ENCODE peak calls at places on chromosomes 3 and 15, in ten cellular contexts. One of them, this sample, is unnamed.

GRCh38 chr15:31471731-31472430 is 145.2 kb downstream of the KLF13 start:
- DNase-seq in HFFc6: peak; percentile 84
- DNase-seq in tibial artery: no peak
- DNase-seq in GM13976: no peak
- DNase-seq in B cell: no peak
- DNase-seq in left ventricle myocardium inferior: no peak
- DNase-seq in AG09319: no peak
- DNase-seq in glutamatergic neuron: no peak
- DNase-seq in brain microvascular endothelial cell: peak; percentile 86
- DNase-seq in mesothelial cell of epicardium: no peak
- DNase-seq in this sample: no peak

GRCh38 chr15:82922737-82923136 is 29.8 kb downstream of the HOMER2 start:
- DNase-seq in HFFc6: no peak
- DNase-seq in tibial artery: no peak
- DNase-seq in GM13976: no peak
- DNase-seq in B cell: no peak
- DNase-seq in left ventricle myocardium inferior: no peak
- DNase-seq in AG09319: no peak
- DNase-seq in glutamatergic neuron: no peak
- DNase-seq in brain microvascular endothelial cell: no peak
- DNase-seq in mesothelial cell of epicardium: no peak
- DNase-seq in this sample: no peak

GRCh38 chr15:72365844-72366243 is 10.0 kb downstream of the HEXA start:
- DNase-seq in HFFc6: no peak
- DNase-seq in tibial artery: no peak
- DNase-seq in GM13976: peak; percentile 64
- DNase-seq in B cell: no peak
- DNase-seq in left ventricle myocardium inferior: no peak
- DNase-seq in AG09319: no peak
- DNase-seq in glutamatergic neuron: no peak
- DNase-seq in brain microvascular endothelial cell: no peak
- DNase-seq in mesothelial cell of epicardium: no peak
- DNase-seq in this sample: no peak

GRCh38 chr15:31487811-31488436 is 161.3 kb downstream of the KLF13 start:
- DNase-seq in HFFc6: peak; percentile 11
- DNase-seq in tibial artery: no peak
- DNase-seq in GM13976: peak; percentile 73
- DNase-seq in B cell: no peak
- DNase-seq in left ventricle myocardium inferior: no peak
- DNase-seq in AG09319: no peak
- DNase-seq in glutamatergic neuron: no peak
- DNase-seq in brain microvascular endothelial cell: peak; percentile 40
- DNase-seq in mesothelial cell of epicardium: no peak
- DNase-seq in this sample: no peak

GRCh38 chr15:99480223-99480810 is 85.5 kb upstream of the MEF2A start:
- DNase-seq in HFFc6: no peak
- DNase-seq in tibial artery: no peak
- DNase-seq in GM13976: no peak
- DNase-seq in B cell: no peak
- DNase-seq in left ventricle myocardium inferior: no peak
- DNase-seq in AG09319: no peak
- DNase-seq in glutamatergic neuron: no peak
- DNase-seq in brain microvascular endothelial cell: no peak
- DNase-seq in mesothelial cell of epicardium: no peak
- DNase-seq in this sample: no peak

GRCh38 chr3:41653575-41654239 is 308.2 kb downstream of the ULK4 start:
- DNase-seq in HFFc6: no peak
- DNase-seq in tibial artery: no peak
- DNase-seq in GM13976: no peak
- DNase-seq in B cell: no peak
- DNase-seq in left ventricle myocardium inferior: no peak
- DNase-seq in AG09319: no peak
- DNase-seq in glutamatergic neuron: no peak
- DNase-seq in brain microvascular endothelial cell: peak; percentile 7
- DNase-seq in mesothelial cell of epicardium: no peak
- DNase-seq in this sample: no peak

GRCh38 chr3:85251766-85252165 is 293.0 kb downstream of the CADM2 start:
- DNase-seq in HFFc6: no peak
- DNase-seq in tibial artery: no peak
- DNase-seq in GM13976: no peak
- DNase-seq in B cell: no peak
- DNase-seq in left ventricle myocardium inferior: no peak
- DNase-seq in AG09319: no peak
- DNase-seq in glutamatergic neuron: no peak
- DNase-seq in brain microvascular endothelial cell: no peak
- DNase-seq in mesothelial cell of epicardium: no peak
- DNase-seq in this sample: no peak

GRCh38 chr15:57554063-57554820 is 37.5 kb upstream of the MYZAP start:
- DNase-seq in HFFc6: no peak
- DNase-seq in tibial artery: no peak
- DNase-seq in GM13976: no peak
- DNase-seq in B cell: no peak
- DNase-seq in left ventricle myocardium inferior: no peak
- DNase-seq in AG09319: no peak
- DNase-seq in glutamatergic neuron: peak; percentile 45
- DNase-seq in brain microvascular endothelial cell: no peak
- DNase-seq in mesothelial cell of epicardium: no peak
- DNase-seq in this sample: no peak

GRCh38 chr3:109806929-109807328 is 469.6 kb upstream of the DPPA4 start:
- DNase-seq in HFFc6: peak; percentile 23
- DNase-seq in tibial artery: no peak
- DNase-seq in GM13976: no peak
- DNase-seq in B cell: peak; percentile 2
- DNase-seq in left ventricle myocardium inferior: no peak
- DNase-seq in AG09319: no peak
- DNase-seq in glutamatergic neuron: no peak
- DNase-seq in brain microvascular endothelial cell: peak; percentile 58
- DNase-seq in mesothelial cell of epicardium: no peak
- DNase-seq in this sample: no peak

GRCh38 chr3:140086642-140087041 is 151.7 kb downstream of the CLSTN2 start:
- DNase-seq in HFFc6: no peak
- DNase-seq in tibial artery: no peak
- DNase-seq in GM13976: no peak
- DNase-seq in B cell: no peak
- DNase-seq in left ventricle myocardium inferior: no peak
- DNase-seq in AG09319: no peak
- DNase-seq in glutamatergic neuron: no peak
- DNase-seq in brain microvascular endothelial cell: no peak
- DNase-seq in mesothelial cell of epicardium: no peak
- DNase-seq in this sample: no peak

GRCh38 chr3:13219902-13220296 is 146.7 kb upstream of the IQSEC1 start:
- DNase-seq in HFFc6: no peak
- DNase-seq in tibial artery: no peak
- DNase-seq in GM13976: no peak
- DNase-seq in B cell: no peak
- DNase-seq in left ventricle myocardium inferior: no peak
- DNase-seq in AG09319: no peak
- DNase-seq in glutamatergic neuron: no peak
- DNase-seq in brain microvascular endothelial cell: no peak
- DNase-seq in mesothelial cell of epicardium: no peak
- DNase-seq in this sample: no peak

GRCh38 chr15:21269121-21269520 is 171.2 kb downstream of the POTEB3 start:
- DNase-seq in HFFc6: no peak
- DNase-seq in tibial artery: no peak
- DNase-seq in GM13976: no peak
- DNase-seq in B cell: no peak
- DNase-seq in left ventricle myocardium inferior: no peak
- DNase-seq in AG09319: no peak
- DNase-seq in glutamatergic neuron: no peak
- DNase-seq in brain microvascular endothelial cell: no peak
- DNase-seq in mesothelial cell of epicardium: no peak
- DNase-seq in this sample: peak; percentile 22

DNA sequence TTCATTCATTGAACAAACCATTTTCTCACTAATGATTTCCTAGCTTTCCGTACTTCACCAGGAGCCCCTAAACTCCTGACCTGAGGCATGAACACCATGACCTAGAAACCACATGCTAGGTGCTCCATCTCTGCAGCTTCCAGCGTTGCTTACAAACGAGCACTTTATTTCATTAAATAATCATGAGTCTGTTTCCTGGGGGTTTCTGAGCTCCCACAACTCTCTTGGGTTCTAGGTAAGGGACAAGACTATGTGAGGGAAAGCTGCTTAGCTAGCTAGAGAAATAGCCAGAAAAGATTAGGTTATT is 1.3 kb downstream of the MAP2K1 start:
- DNase-seq in HFFc6: no peak
- DNase-seq in tibial artery: no peak
- DNase-seq in GM13976: no peak
- DNase-seq in B cell: no peak
- DNase-seq in left ventricle myocardium inferior: no peak
- DNase-seq in AG09319: no peak
- DNase-seq in glutamatergic neuron: no peak
- DNase-seq in brain microvascular endothelial cell: no peak
- DNase-seq in mesothelial cell of epicardium: no peak
- DNase-seq in this sample: no peak
- TF ChIP-seq CTCF in HFFc6: no peak
- TF ChIP-seq CTCF in tibial artery: no peak
- TF ChIP-seq CTCF in GM13976: no peak
- TF ChIP-seq CTCF in B cell: no peak
- TF ChIP-seq CTCF in left ventricle myocardium inferior: no peak
- TF ChIP-seq CTCF in AG09319: no peak
- TF ChIP-seq CTCF in glutamatergic neuron: no peak
- TF ChIP-seq CTCF in brain microvascular endothelial cell: no peak
- TF ChIP-seq CTCF in mesothelial cell of epicardium: no peak
- TF ChIP-seq CTCF in this sample: no peak

GRCh38 chr3:156547637-156548036 is 7.3 kb downstream of the SSR3 start:
- DNase-seq in HFFc6: peak; percentile 48
- DNase-seq in tibial artery: no peak
- DNase-seq in GM13976: no peak
- DNase-seq in B cell: no peak
- DNase-seq in left ventricle myocardium inferior: no peak
- DNase-seq in AG09319: no peak
- DNase-seq in glutamatergic neuron: no peak
- DNase-seq in brain microvascular endothelial cell: peak; percentile 36
- DNase-seq in mesothelial cell of epicardium: no peak
- DNase-seq in this sample: no peak
- TF ChIP-seq CTCF in HFFc6: no peak
- TF ChIP-seq CTCF in tibial artery: no peak
- TF ChIP-seq CTCF in GM13976: no peak
- TF ChIP-seq CTCF in B cell: no peak
- TF ChIP-seq CTCF in left ventricle myocardium inferior: no peak
- TF ChIP-seq CTCF in AG09319: no peak
- TF ChIP-seq CTCF in glutamatergic neuron: no peak
- TF ChIP-seq CTCF in brain microvascular endothelial cell: no peak
- TF ChIP-seq CTCF in mesothelial cell of epicardium: no peak
- TF ChIP-seq CTCF in this sample: no peak

GRCh38 chr3:55888282-55888855 is 401.3 kb upstream of the WNT5A start:
- DNase-seq in HFFc6: no peak
- DNase-seq in tibial artery: no peak
- DNase-seq in GM13976: no peak
- DNase-seq in B cell: no peak
- DNase-seq in left ventricle myocardium inferior: peak; percentile 16
- DNase-seq in AG09319: no peak
- DNase-seq in glutamatergic neuron: no peak
- DNase-seq in brain microvascular endothelial cell: no peak
- DNase-seq in mesothelial cell of epicardium: no peak
- DNase-seq in this sample: no peak

GRCh38 chr3:55884066-55884465 is 397.0 kb upstream of the WNT5A start:
- DNase-seq in HFFc6: no peak
- DNase-seq in tibial artery: no peak
- DNase-seq in GM13976: no peak
- DNase-seq in B cell: no peak
- DNase-seq in left ventricle myocardium inferior: no peak
- DNase-seq in AG09319: no peak
- DNase-seq in glutamatergic neuron: no peak
- DNase-seq in brain microvascular endothelial cell: no peak
- DNase-seq in mesothelial cell of epicardium: no peak
- DNase-seq in this sample: no peak

GRCh38 chr3:55882006-55882405 is 394.9 kb upstream of the WNT5A start:
- DNase-seq in HFFc6: no peak
- DNase-seq in tibial artery: no peak
- DNase-seq in GM13976: no peak
- DNase-seq in B cell: no peak
- DNase-seq in left ventricle myocardium inferior: no peak
- DNase-seq in AG09319: no peak
- DNase-seq in glutamatergic neuron: no peak
- DNase-seq in brain microvascular endothelial cell: no peak
- DNase-seq in mesothelial cell of epicardium: no peak
- DNase-seq in this sample: no peak

GRCh38 chr3:55884491-55885285 is 397.6 kb upstream of the WNT5A start:
- DNase-seq in HFFc6: no peak
- DNase-seq in tibial artery: no peak
- DNase-seq in GM13976: no peak
- DNase-seq in B cell: no peak
- DNase-seq in left ventricle myocardium inferior: no peak
- DNase-seq in AG09319: no peak
- DNase-seq in glutamatergic neuron: no peak
- DNase-seq in brain microvascular endothelial cell: no peak
- DNase-seq in mesothelial cell of epicardium: no peak
- DNase-seq in this sample: no peak

DNA sequence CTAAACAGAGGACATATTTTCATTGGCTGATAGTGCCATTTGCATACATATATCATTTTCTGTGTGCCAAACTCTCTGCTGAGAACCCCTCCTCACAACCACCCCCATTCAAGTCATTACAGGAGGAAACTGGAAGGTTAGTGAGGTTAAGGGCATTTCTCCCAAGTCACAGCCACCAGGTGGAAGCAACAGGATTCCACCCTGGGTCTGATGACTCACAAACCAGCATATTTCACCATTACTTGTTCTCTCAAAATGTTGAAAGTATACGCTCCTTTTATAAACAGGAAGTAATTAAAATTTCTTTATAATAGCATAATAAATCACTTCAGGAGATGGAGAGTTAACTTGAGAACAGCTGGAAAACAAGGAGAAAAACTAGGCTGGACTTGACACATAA is 398.6 kb upstream of the WNT5A start:
- DNase-seq in HFFc6: no peak
- DNase-seq in tibial artery: no peak
- DNase-seq in GM13976: no peak
- DNase-seq in B cell: no peak
- DNase-seq in left ventricle myocardium inferior: no peak
- DNase-seq in AG09319: peak; percentile 24
- DNase-seq in glutamatergic neuron: no peak
- DNase-seq in brain microvascular endothelial cell: no peak
- DNase-seq in mesothelial cell of epicardium: no peak
- DNase-seq in this sample: no peak
- TF ChIP-seq CTCF in HFFc6: no peak
- TF ChIP-seq CTCF in tibial artery: no peak
- TF ChIP-seq CTCF in GM13976: no peak
- TF ChIP-seq CTCF in B cell: no peak
- TF ChIP-seq CTCF in left ventricle myocardium inferior: no peak
- TF ChIP-seq CTCF in AG09319: peak; percentile 28
- TF ChIP-seq CTCF in glutamatergic neuron: no peak
- TF ChIP-seq CTCF in brain microvascular endothelial cell: peak; percentile 49
- TF ChIP-seq CTCF in mesothelial cell of epicardium: no peak
- TF ChIP-seq CTCF in this sample: no peak

DNA sequence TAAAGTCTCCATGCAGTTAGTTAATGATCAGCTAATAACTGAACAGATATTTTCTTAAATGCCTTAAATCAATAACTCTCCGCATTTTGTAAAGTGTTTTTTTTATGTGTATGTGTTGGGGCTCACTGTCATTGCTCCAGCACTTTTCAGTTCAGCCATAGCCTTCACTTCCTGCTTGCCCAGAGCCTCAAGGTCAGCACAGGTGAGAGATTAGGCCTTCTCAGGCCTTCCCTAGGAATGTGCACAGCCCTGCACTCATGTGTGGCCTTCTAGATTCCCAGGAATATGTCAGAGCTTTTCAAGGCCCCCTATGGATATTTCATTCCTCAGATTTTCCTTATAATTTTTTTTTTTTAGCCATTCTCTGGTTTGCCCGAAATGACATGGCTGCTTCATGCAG is 77.6 kb upstream of the MANF start:
- DNase-seq in HFFc6: no peak
- DNase-seq in tibial artery: no peak
- DNase-seq in GM13976: no peak
- DNase-seq in B cell: no peak
- DNase-seq in left ventricle myocardium inferior: no peak
- DNase-seq in AG09319: no peak
- DNase-seq in glutamatergic neuron: no peak
- DNase-seq in brain microvascular endothelial cell: no peak
- DNase-seq in mesothelial cell of epicardium: no peak
- DNase-seq in this sample: no peak
- TF ChIP-seq CTCF in HFFc6: no peak
- TF ChIP-seq CTCF in tibial artery: no peak
- TF ChIP-seq CTCF in GM13976: no peak
- TF ChIP-seq CTCF in B cell: no peak
- TF ChIP-seq CTCF in left ventricle myocardium inferior: no peak
- TF ChIP-seq CTCF in AG09319: no peak
- TF ChIP-seq CTCF in glutamatergic neuron: no peak
- TF ChIP-seq CTCF in brain microvascular endothelial cell: no peak
- TF ChIP-seq CTCF in mesothelial cell of epicardium: no peak
- TF ChIP-seq CTCF in this sample: no peak

This sample was measured in omental fat pad.